ENCODE peak calls at places on chromosomes 4 and X, in eight cellular contexts. G, Q, V, I, Z, P, O and D are unnamed samples.

GRCh38 chr4:47862297-47862696 is 24.4 kb upstream of the CORIN start:
- DNase-seq in P (no peak), I (no peak), V (no peak), Q (no peak), O (no peak), Z (no peak), G (no peak), D (no peak)

GRCh38 chrX:13081385-13082285 is 37.2 kb upstream of the FAM9C start:
- DNase-seq in Q (no peak), I (no peak), O (no peak), V (peak), G (no peak), P (no peak), Z (no peak), D (no peak)

GRCh38 chr4:77040856-77041576 is 34.8 kb downstream of the CCNI start:
- DNase-seq in I (no peak), Z (no peak), Q (no peak), P (no peak), G (no peak), V (no peak), O (no peak), D (no peak)

GRCh38 chr4:3346146-3346545 is 53.3 kb downstream of the RGS12 start:
- DNase-seq in O (peak), V (peak), G (no peak), Z (peak), I (peak), Q (no peak), P (no peak), D (peak)

GRCh38 chr4:147707892-147708672 is 23.8 kb upstream of the ARHGAP10 start:
- DNase-seq in P (peak), I (peak), Z (peak), G (no peak), V (peak), O (peak), Q (no peak), D (peak)

GRCh38 chr4:40992472-40993298 is 221.7 kb downstream of the APBB2 start:
- DNase-seq in V (no peak), P (no peak), Q (no peak), I (peak), Z (no peak), O (no peak), G (no peak), D (no peak)

GRCh38 chr4:173288296-173288695 is 45.9 kb downstream of the HMGB2 start:
- DNase-seq in V (peak), G (no peak), P (peak), Z (peak), Q (peak), I (peak), O (peak), D (peak)

GRCh38 chrX:23783569-23784486 is 855 bp downstream of the SAT1 start:
- DNase-seq in O (no peak), Q (no peak), Z (no peak), P (no peak), G (no peak), V (peak), I (no peak), D (no peak)

GRCh38 chr4:39083164-39083563 is 21.1 kb downstream of the KLHL5 start:
- DNase-seq in O (no peak), Q (no peak), P (no peak), I (peak), Z (no peak), G (no peak), V (no peak), D (no peak)

GRCh38 chr4:183552274-183553146 is 47.7 kb downstream of the ING2 start:
- DNase-seq in G (no peak), Z (no peak), I (no peak), P (no peak), V (no peak), Q (no peak), O (no peak), D (no peak)

GRCh38 chrX:20218809-20219505 is 47.8 kb downstream of the RPS6KA3 start:
- DNase-seq in I (no peak), G (no peak), P (no peak), V (no peak), Z (peak), O (no peak), Q (no peak), D (peak)

GRCh38 chr4:25069014-25069413 is 38.3 kb upstream of the LGI2 start:
- DNase-seq in O (no peak), V (no peak), G (no peak), Z (no peak), I (no peak), P (no peak), Q (no peak), D (no peak)

GRCh38 chr4:76601791-76602190 is 166.8 kb downstream of the SHROOM3 start:
- DNase-seq in P (no peak), I (no peak), G (no peak), Z (peak), V (no peak), O (no peak), Q (no peak), D (no peak)

GRCh38 chr4:109166586-109166985 is 135.9 kb downstream of the COL25A1 start:
- DNase-seq in Z (no peak), G (no peak), Q (no peak), I (no peak), V (no peak), P (no peak), O (no peak), D (no peak)

GRCh38 chr4:98027827-98028226 is 115.4 kb downstream of the STPG2 start:
- DNase-seq in O (peak), I (peak), G (no peak), P (no peak), Z (no peak), V (no peak), Q (no peak), D (peak)

GRCh38 chr4:40375090-40375489 is 40.0 kb downstream of the CHRNA9 start:
- DNase-seq in G (no peak), I (no peak), Z (no peak), V (no peak), Q (no peak), O (no peak), P (no peak), D (no peak)

GRCh38 chrX:17459008-17459407 is 84.0 kb downstream of the NHS start:
- DNase-seq in V (no peak), O (no peak), P (no peak), Z (no peak), Q (no peak), G (no peak), I (peak), D (no peak)

GRCh38 chrX:48466696-48467095 is 3.4 kb downstream of the SLC38A5 start:
- DNase-seq in Z (no peak), I (no peak), V (no peak), G (no peak), Q (no peak), O (no peak), P (peak), D (no peak)

GRCh38 chr4:7291372-7292135 is 99.2 kb downstream of the SORCS2 start:
- DNase-seq in Q (no peak), V (no peak), Z (no peak), P (no peak), G (no peak), I (peak), O (no peak), D (no peak)

GRCh38 chrX:44451056-44451455 is 91.6 kb downstream of the FUNDC1 start:
- DNase-seq in O (no peak), Z (no peak), G (no peak), I (no peak), P (no peak), Q (no peak), V (no peak), D (no peak)

GRCh38 chr4:108991929-108992328 is 229.1 kb upstream of the ETNPPL start:
- DNase-seq in V (no peak), Z (no peak), G (no peak), I (peak), O (no peak), P (no peak), Q (no peak), D (no peak)